ENCODE peak calls at places on chromosomes 11 and 22, in seven cellular contexts. Q is SK-MEL-5; G is NCI-H774; I is ovary; Z is stimulated activated CD4-positive, alpha-beta T cell treated with anti-CD3 and anti-CD28 coated beads, Interleukin-1b, Interleukin-23, amount 100 ng/mL, for 1 hour; U is T1000; C is transverse colon. X is an unnamed sample.
A peak's percentile ranks its signal among the peaks of the same experiment; 100 is the strongest.

GRCh38 chr11:93611836-93612677 is 49.4 kb upstream of the CEP295 start:
- DNase-seq in U (no peak), G (no peak), Q (no peak), C (peak; percentile 68), I (no peak), Z (no peak), X (no peak)

GRCh38 chr22:50048066-50048765 is 9.9 kb downstream of the TTLL8 start:
- DNase-seq in C (no peak), Z (no peak), U (no peak), I (no peak), Q (no peak), G (no peak), X (no peak)

GRCh38 chr11:120880791-120881190 is 143.1 kb upstream of the TBCEL start:
- DNase-seq in Q (no peak), U (no peak), Z (no peak), C (no peak), G (no peak), I (no peak), X (no peak)

GRCh38 chr11:4647795-4648194 is 4.0 kb downstream of the OR51E1 start:
- DNase-seq in U (no peak), G (no peak), Q (no peak), I (no peak), C (no peak), Z (no peak), X (no peak)

GRCh38 chr11:128824199-128825049 is 42.7 kb downstream of the KCNJ1 start:
- DNase-seq in G (no peak), U (no peak), Z (no peak), Q (no peak), C (no peak), I (peak; percentile 55), X (no peak)

GRCh38 chr11:94518300-94518699 is 6.0 kb downstream of the C11orf97 start:
- DNase-seq in Z (no peak), C (no peak), U (no peak), I (no peak), Q (no peak), G (no peak), X (no peak)

GRCh38 chr22:47000256-47000655 is 237.8 kb downstream of the TBC1D22A start:
- DNase-seq in Q (no peak), Z (no peak), G (no peak), C (no peak), U (no peak), I (no peak), X (no peak)

GRCh38 chr11:130894322-130895025 is 21.8 kb downstream of the SNX19 start:
- DNase-seq in Z (peak; percentile 44), I (peak; percentile 82), Q (peak; percentile 64), U (peak; percentile 20), G (peak; percentile 70), C (peak; percentile 74), X (peak; percentile 56)

GRCh38 chr11:126929186-126930085 is 71.1 kb downstream of the KIRREL3 start:
- DNase-seq in G (no peak), I (no peak), Z (no peak), Q (no peak), C (no peak), U (no peak), X (no peak)

GRCh38 chr22:43000441-43001175 is 14.3 kb downstream of the PACSIN2 start:
- DNase-seq in Z (no peak), I (no peak), Q (no peak), C (no peak), U (no peak), G (no peak), X (peak; percentile 50)

GRCh38 chr11:26297179-26297970 is 34.6 kb upstream of the ANO3 start:
- DNase-seq in I (no peak), Q (peak; percentile 78), U (no peak), C (no peak), G (peak; percentile 34), Z (no peak), X (no peak)

GRCh38 chr11:100948936-100949335 is 180.7 kb downstream of the PGR start:
- DNase-seq in C (no peak), Q (no peak), I (no peak), G (no peak), U (no peak), Z (no peak), X (no peak)

GRCh38 chr22:45064313-45065268 is 54.8 kb upstream of the PHF21B start:
- DNase-seq in Q (peak; percentile 89), G (no peak), I (no peak), Z (peak; percentile 19), U (peak; percentile 64), C (no peak), X (peak; percentile 60)

GRCh38 chr22:35549338-35549737 is 8.7 kb downstream of the RASD2 start:
- DNase-seq in Z (no peak), Q (no peak), G (no peak), U (no peak), C (no peak), I (peak; percentile 85), X (no peak)

GRCh38 chr11:117816151-117816741 is 8.3 kb downstream of the FXYD2 start:
- DNase-seq in I (no peak), Q (no peak), C (no peak), G (no peak), U (no peak), Z (no peak), X (no peak)

GRCh38 chr11:4830909-4831308 is 9.8 kb downstream of the OR51F2 start:
- DNase-seq in I (no peak), Q (no peak), Z (no peak), G (no peak), C (no peak), U (no peak), X (no peak)